ENCODE peak calls at places on chromosomes 13 and 19, in eight cellular contexts. S, Y, Z, N, J, H, I and E are unnamed samples.

GRCh38 chr13:99908129-99908805 is 63.3 kb downstream of the ZIC5 start:
- DNase-seq in Z (no peak), S (no peak), J (peak), N (no peak), Y (no peak), I (no peak), H (no peak), E (peak)

GRCh38 chr13:26707122-26708006 is 53.2 kb downstream of the GPR12 start:
- DNase-seq in J (peak), I (no peak), H (no peak), Z (peak), Y (no peak), N (peak), S (peak), E (peak)

GRCh38 chr13:60335531-60335930 is 61.5 kb upstream of the TDRD3 start:
- DNase-seq in J (no peak), S (no peak), I (no peak), Z (peak), H (no peak), Y (no peak), N (no peak), E (no peak)

GRCh38 chr13:62293081-62293480 is 877.4 kb upstream of the PCDH20 start:
- DNase-seq in Y (no peak), N (no peak), H (no peak), I (no peak), S (no peak), J (no peak), Z (no peak), E (no peak)

GRCh38 chr19:12801466-12802266 is at the start of the genes PRDX2 and THSD8:
- DNase-seq in N (peak), J (no peak), Z (peak), I (peak), H (peak), Y (peak), S (peak), E (peak)

GRCh38 chr13:23618341-23618740 is 48.1 kb downstream of the TNFRSF19 start:
- DNase-seq in H (no peak), Y (no peak), I (no peak), S (no peak), J (peak), N (no peak), Z (peak), E (no peak)

GRCh38 chr13:53206455-53206854 is 177.8 kb downstream of the OLFM4 start:
- DNase-seq in I (no peak), Z (peak), S (no peak), J (no peak), H (no peak), N (no peak), Y (no peak), E (no peak)

GRCh38 chr13:98480915-98481510 is 95.9 kb downstream of the STK24 start:
- DNase-seq in N (no peak), Y (no peak), I (no peak), J (no peak), S (peak), Z (no peak), H (no peak), E (no peak)

GRCh38 chr19:4081441-4082129 is 14.9 kb upstream of the ZBTB7A start:
- DNase-seq in I (no peak), N (no peak), J (no peak), H (no peak), Z (peak), Y (no peak), S (no peak), E (no peak)

GRCh38 chr19:42216653-42217521 is 590 bp downstream of the DEDD2 start:
- DNase-seq in Z (peak), J (no peak), H (peak), Y (peak), I (peak), S (peak), N (no peak), E (no peak)

GRCh38 chr19:5466814-5467291 is 11.6 kb downstream of the ZNRF4 start:
- DNase-seq in N (no peak), Y (peak), Z (no peak), H (no peak), S (no peak), J (no peak), I (no peak), E (no peak)

GRCh38 chr19:45103625-45104319 is 10.8 kb downstream of the PPP1R37 start:
- DNase-seq in J (no peak), Y (peak), Z (no peak), H (no peak), N (no peak), S (no peak), I (no peak), E (no peak)

GRCh38 chr13:25214371-25215252 is 42.5 kb upstream of the AMER2 start:
- DNase-seq in S (no peak), Z (peak), J (peak), Y (peak), I (no peak), N (no peak), H (no peak), E (no peak)

GRCh38 chr13:20825476-20825875 is 51.7 kb upstream of the EEF1AKMT1 start:
- DNase-seq in S (no peak), H (no peak), J (no peak), I (no peak), N (no peak), Y (no peak), Z (no peak), E (no peak)

GRCh38 chr13:30892966-30893365 is 13.1 kb upstream of the MEDAG start:
- DNase-seq in Y (peak), N (no peak), H (peak), S (no peak), Z (peak), J (no peak), I (no peak), E (no peak)

GRCh38 chr13:65656740-65657329 is 1573.3 kb downstream of the PCDH9 start:
- DNase-seq in H (no peak), S (no peak), Y (no peak), Z (peak), N (no peak), J (peak), I (no peak), E (no peak)

GRCh38 chr19:6047741-6048231 is 62.5 kb downstream of the RFX2 start:
- DNase-seq in J (no peak), H (no peak), I (no peak), Y (no peak), S (no peak), N (no peak), Z (peak), E (no peak)

GRCh38 chr19:46144756-46145155 is 3.3 kb upstream of the IGFL2 start:
- DNase-seq in I (no peak), J (no peak), H (no peak), Y (no peak), N (no peak), S (no peak), Z (no peak), E (peak)

GRCh38 chr13:97335488-97336134 is 98.4 kb upstream of the RAP2A start:
- DNase-seq in Y (no peak), Z (no peak), S (no peak), I (no peak), H (no peak), N (no peak), J (no peak), E (no peak)

GRCh38 chr19:18791315-18791678 is 192 bp upstream of the COMP start:
- DNase-seq in I (no peak), Z (no peak), S (no peak), Y (no peak), H (no peak), N (no peak), J (no peak), E (no peak)

GRCh38 chr19:35671818-35672217 is 5.5 kb downstream of the UPK1A start:
- DNase-seq in I (no peak), Z (no peak), H (no peak), N (no peak), Y (no peak), J (no peak), S (no peak), E (peak)

GRCh38 chr19:12545267-12545666 is 6.0 kb downstream of the ZNF564 start:
- DNase-seq in Z (no peak), J (no peak), Y (no peak), H (no peak), N (no peak), I (no peak), S (no peak), E (no peak)

GRCh38 chr13:114063545-114064515 is 68.6 kb downstream of the RASA3 start:
- DNase-seq in H (peak), N (no peak), S (no peak), I (peak), Z (no peak), J (peak), Y (peak), E (no peak)

GRCh38 chr19:46990998-46991676 is 28.5 kb upstream of the NPAS1 start:
- DNase-seq in J (peak), I (peak), Y (peak), Z (peak), N (peak), H (peak), S (peak), E (no peak)

GRCh38 chr13:40982772-40983171 is 36.3 kb downstream of the ELF1 start:
- DNase-seq in H (no peak), N (peak), Y (no peak), S (peak), J (no peak), Z (no peak), I (no peak), E (no peak)

GRCh38 chr19:49949735-49950589 is 11.0 kb downstream of the SIGLEC11 start:
- DNase-seq in I (peak), N (no peak), H (peak), J (no peak), S (no peak), Z (no peak), Y (no peak), E (no peak)

GRCh38 chr19:19911150-19911549 is 10.4 kb downstream of the ZNF93 start:
- DNase-seq in Z (no peak), H (no peak), N (no peak), Y (no peak), I (no peak), S (no peak), J (no peak), E (no peak)

GRCh38 chr19:7418575-7418974 is 69.8 kb downstream of the ARHGEF18 start:
- DNase-seq in S (no peak), J (no peak), Y (no peak), Z (no peak), H (no peak), N (no peak), I (no peak), E (no peak)

GRCh38 chr19:39502640-39503417 is 4.1 kb downstream of the DLL3 start:
- DNase-seq in S (peak), I (peak), Y (peak), J (peak), H (peak), Z (peak), N (peak), E (peak)

GRCh38 chr13:43316997-43317396 is 293.6 kb downstream of the DNAJC15 start:
- DNase-seq in I (no peak), J (peak), Z (peak), S (no peak), H (no peak), N (no peak), Y (no peak), E (no peak)

GRCh38 chr13:111117961-111118360 is 2.9 kb downstream of the ARHGEF7 start:
- DNase-seq in H (no peak), I (no peak), N (no peak), Y (no peak), J (peak), Z (no peak), S (no peak), E (no peak)

GRCh38 chr19:36373638-36374156 is 5.3 kb downstream of the ZFP14 start:
- DNase-seq in J (no peak), Y (no peak), S (no peak), N (no peak), I (no peak), H (no peak), Z (no peak), E (no peak)

GRCh38 chr13:86038490-86038889 is 239.3 kb upstream of the SLITRK6 start:
- DNase-seq in H (no peak), N (no peak), I (no peak), Y (no peak), J (no peak), S (no peak), Z (no peak), E (no peak)

GRCh38 chr13:95122063-95122462 is 179.2 kb downstream of the ABCC4 start:
- DNase-seq in H (no peak), Z (no peak), Y (no peak), I (no peak), N (no peak), J (no peak), S (no peak), E (no peak)

GRCh38 chr19:18469245-18470107 is 31.5 kb upstream of the ISYNA1 start:
- DNase-seq in I (peak), Y (peak), Z (peak), N (peak), S (peak), J (peak), H (no peak), E (no peak)

GRCh38 chr13:30312859-30313258 is 5.5 kb upstream of the KATNAL1 start:
- DNase-seq in Z (no peak), Y (no peak), I (no peak), J (no peak), N (no peak), H (no peak), S (no peak), E (no peak)

GRCh38 chr13:33128134-33128533 is 111.9 kb downstream of the KL start:
- DNase-seq in J (no peak), Z (no peak), S (no peak), I (no peak), Y (no peak), N (no peak), H (no peak), E (no peak)